ENCODE peak calls at places on chromosomes 3 and 15, in nine cellular contexts. L is LHCN-M2; U is fibroblast of the aortic adventitia; M is A549; F is KBM-7; B is HS-27A; W is activated CD4-positive, alpha-beta T cell treated with anti-CD3 and anti-CD28 coated beads, Interleukin-2, amount 10 ng/mL, durations not matched to agents 24 days and 14 days; H is skeletal muscle cell; P is NCI-H748 treated with DMSO at 0.1 percent for 48 hours. C is an unnamed sample.
A peak's percentile ranks its signal among the peaks of the same experiment; 100 is the strongest.

GRCh38 chr15:91422704-91423254 is 322.7 kb downstream of the SV2B start:
- DNase-seq in L (no peak), U (no peak), M (no peak), F (no peak), B (no peak), W (peak; percentile 78), H (no peak), P (no peak), C (no peak)

GRCh38 chr3:157429703-157430102 is 6.9 kb upstream of the PTX3 start:
- DNase-seq in L (peak; percentile 58), U (peak; percentile 51), M (no peak), F (no peak), B (no peak), W (no peak), H (no peak), P (no peak), C (no peak)

GRCh38 chr3:128229077-128229837 is 76.0 kb downstream of the EEFSEC start:
- DNase-seq in L (no peak), U (no peak), M (no peak), F (no peak), B (no peak), W (no peak), H (no peak), P (no peak), C (no peak)

GRCh38 chr3:153246805-153247204 is 84.8 kb downstream of the RAP2B start:
- DNase-seq in L (peak; percentile 61), U (peak; percentile 94), M (no peak), F (no peak), B (no peak), W (no peak), H (peak; percentile 48), P (no peak), C (no peak)

GRCh38 chr15:57570994-57571393 is 20.7 kb upstream of the MYZAP start:
- DNase-seq in L (peak; percentile 69), U (peak; percentile 42), M (peak; percentile 51), F (no peak), B (no peak), W (no peak), H (no peak), P (no peak), C (no peak)

GRCh38 chr3:125045194-125045593 is 10.6 kb downstream of the HEG1 start:
- DNase-seq in L (no peak), U (peak; percentile 78), M (no peak), F (no peak), B (no peak), W (no peak), H (no peak), P (no peak), C (no peak)

GRCh38 chr15:99487337-99487730 is 78.5 kb upstream of the MEF2A start:
- DNase-seq in L (no peak), U (no peak), M (no peak), F (no peak), B (no peak), W (no peak), H (no peak), P (no peak), C (no peak)

GRCh38 chr15:60585743-60586708 is 107.1 kb upstream of the ICE2 start:
- DNase-seq in L (peak; percentile 74), U (peak; percentile 82), M (peak; percentile 75), F (peak; percentile 60), B (peak; percentile 54), W (peak; percentile 89), H (no peak), P (peak; percentile 32), C (no peak)

GRCh38 chr3:175885196-175885766 is 1026.1 kb downstream of the NAALADL2 start:
- DNase-seq in L (peak; percentile 29), U (no peak), M (no peak), F (no peak), B (no peak), W (no peak), H (no peak), P (no peak), C (no peak)

C was measured in substantia nigra.